ENCODE peak calls at places on chromosomes 13 and 19, in seven cellular contexts. I is stimulated activated CD8-positive, alpha-beta memory T cell treated with anti-CD3 and anti-CD28 coated beads, Interleukin-7, amount 100 ng/mL, for 1 hour; K is IMR-90; F is neural progenitor cell; G is endodermal cell; A is Ammon's horn; B is HuH-7. V is an unnamed sample.

GRCh38 chr13:97125810-97126738 is 96.1 kb upstream of the MBNL2 start:
- DNase-seq in K (peak), B (no peak), I (no peak), G (no peak), F (no peak), A (no peak), V (no peak)

GRCh38 chr19:55360902-55361301 is 2.2 kb downstream of the GARIN5B start:
- DNase-seq in G (no peak), I (no peak), A (no peak), K (no peak), B (no peak), F (no peak), V (no peak)

GRCh38 chr13:109939105-109939504 is 152.7 kb upstream of the IRS2 start:
- DNase-seq in F (no peak), B (no peak), A (no peak), K (no peak), I (no peak), G (no peak), V (no peak)

GRCh38 chr19:30391052-30391451 is 18.9 kb downstream of the ZNF536 start:
- DNase-seq in G (peak), A (no peak), K (no peak), F (no peak), I (no peak), B (no peak), V (no peak)

GRCh38 chr19:1883784-1884183 is 1.5 kb downstream of the ABHD17A start:
- DNase-seq in G (no peak), F (no peak), A (no peak), K (no peak), B (no peak), I (no peak), V (no peak)

GRCh38 chr19:32177686-32178085 is 167.7 kb upstream of the ZNF507 start:
- DNase-seq in F (no peak), G (no peak), K (no peak), I (no peak), A (no peak), B (no peak), V (no peak)

GRCh38 chr13:111397202-111397880 is 76.9 kb downstream of the TEX29 start:
- DNase-seq in G (peak), F (no peak), A (no peak), B (no peak), I (no peak), K (no peak), V (no peak)

GRCh38 chr19:52592301-52592700 is 22.2 kb downstream of the ZNF701 start:
- DNase-seq in G (no peak), I (no peak), A (no peak), K (no peak), F (no peak), B (no peak), V (no peak)

GRCh38 chr19:18768997-18769891 is 21.9 kb downstream of the COMP start:
- DNase-seq in I (no peak), K (no peak), G (no peak), B (no peak), F (no peak), A (no peak), V (no peak)

GRCh38 chr13:92807343-92807742 is 419.3 kb upstream of the GPC6 start:
- DNase-seq in G (no peak), F (no peak), I (no peak), K (peak), B (no peak), A (no peak), V (no peak)

GRCh38 chr13:69566104-69566716 is 541.4 kb upstream of the ATXN8OS start:
- DNase-seq in K (no peak), G (no peak), F (no peak), I (no peak), A (no peak), B (no peak), V (no peak)

GRCh38 chr19:41350735-41351338 is 2.9 kb downstream of the TGFB1 start:
- DNase-seq in K (peak), B (no peak), G (no peak), A (no peak), F (no peak), I (no peak), V (no peak)

GRCh38 chr19:2796659-2797266 is 11.5 kb downstream of the THOP1 start:
- DNase-seq in A (no peak), I (no peak), F (no peak), K (no peak), B (no peak), G (no peak), V (no peak)

GRCh38 chr13:81377926-81378325 is 1037.0 kb upstream of the SPRY2 start:
- DNase-seq in K (no peak), A (no peak), F (no peak), I (no peak), G (no peak), B (no peak), V (no peak)

GRCh38 chr19:46928951-46929350 is 68.2 kb downstream of the ARHGAP35 start:
- DNase-seq in G (no peak), F (no peak), A (no peak), B (no peak), I (no peak), K (peak), V (no peak)

GRCh38 chr19:764301-764700 is 13.4 kb downstream of the MISP start:
- DNase-seq in K (no peak), I (no peak), G (no peak), B (no peak), A (no peak), F (no peak), V (no peak)